ENCODE peak calls at places on chromosomes 2 and 18, in four cellular contexts. One of them, this sample, is unnamed.

GRCh38 chr18:3867768-3868445 is 417.9 kb downstream of the TGIF1 start:
- DNase-seq in fibroblast of lung: peak
- DNase-seq in HepG2: no peak
- DNase-seq in SK-N-SH: no peak
- DNase-seq in this sample: no peak

GRCh38 chr2:195658541-195658890 is 1.5 kb downstream of the SLC39A10 start:
- DNase-seq in fibroblast of lung: peak
- DNase-seq in SK-N-SH: peak
- DNase-seq in HepG2: peak
- DNase-seq in this sample: no peak

GRCh38 chr18:41096504-41096903 is 858.5 kb upstream of the PIK3C3 start:
- DNase-seq in SK-N-SH: peak
- DNase-seq in HepG2: no peak
- DNase-seq in fibroblast of lung: peak
- DNase-seq in this sample: no peak

GRCh38 chr18:32771871-32772499 is 838 bp downstream of the KLHL14 start:
- DNase-seq in SK-N-SH: peak
- DNase-seq in fibroblast of lung: no peak
- DNase-seq in HepG2: no peak
- DNase-seq in this sample: no peak

GRCh38 chr2:120516323-120517314 is 170.7 kb downstream of the INHBB start:
- DNase-seq in SK-N-SH: no peak
- DNase-seq in fibroblast of lung: no peak
- DNase-seq in HepG2: peak
- DNase-seq in this sample: no peak

GRCh38 chr2:226137201-226137811 is 662.3 kb downstream of the IRS1 start:
- DNase-seq in SK-N-SH: no peak
- DNase-seq in HepG2: peak
- DNase-seq in fibroblast of lung: peak
- DNase-seq in this sample: peak

GRCh38 chr18:49467019-49467563 is 6.6 kb upstream of the DYM start:
- DNase-seq in SK-N-SH: no peak
- DNase-seq in HepG2: no peak
- DNase-seq in fibroblast of lung: no peak
- DNase-seq in this sample: no peak

GRCh38 chr18:31931163-31931885 is 11.6 kb downstream of the TRAPPC8 start:
- DNase-seq in fibroblast of lung: no peak
- DNase-seq in HepG2: no peak
- DNase-seq in SK-N-SH: peak
- DNase-seq in this sample: no peak

GRCh38 chr2:128301501-128301966 is 17.1 kb downstream of the HS6ST1 start:
- DNase-seq in fibroblast of lung: peak
- DNase-seq in HepG2: no peak
- DNase-seq in SK-N-SH: no peak
- DNase-seq in this sample: no peak

GRCh38 chr2:102106133-102106556 is 36.4 kb upstream of the IL1R1 start:
- DNase-seq in HepG2: peak
- DNase-seq in fibroblast of lung: peak
- DNase-seq in SK-N-SH: no peak
- DNase-seq in this sample: no peak

GRCh38 chr2:84899681-84900080 is 5.8 kb upstream of the TMSB10 start:
- DNase-seq in HepG2: no peak
- DNase-seq in SK-N-SH: no peak
- DNase-seq in fibroblast of lung: no peak
- DNase-seq in this sample: no peak

GRCh38 chr2:74768401-74768914 is 65.5 kb upstream of the HK2 start:
- DNase-seq in fibroblast of lung: peak
- DNase-seq in HepG2: no peak
- DNase-seq in SK-N-SH: no peak
- DNase-seq in this sample: no peak

GRCh38 chr2:129188451-129188850 is 791.0 kb upstream of the RAB6C start:
- DNase-seq in SK-N-SH: no peak
- DNase-seq in fibroblast of lung: no peak
- DNase-seq in HepG2: no peak
- DNase-seq in this sample: no peak

GRCh38 chr2:134500211-134500935 is 218.4 kb downstream of the TMEM163 start:
- DNase-seq in SK-N-SH: no peak
- DNase-seq in HepG2: no peak
- DNase-seq in fibroblast of lung: no peak
- DNase-seq in this sample: no peak

GRCh38 chr18:55455938-55456337 is 132.1 kb downstream of the TCF4 start:
- DNase-seq in fibroblast of lung: no peak
- DNase-seq in HepG2: no peak
- DNase-seq in SK-N-SH: no peak
- DNase-seq in this sample: no peak

GRCh38 chr18:48412339-48412929 is 3.3 kb upstream of the ZBTB7C start:
- DNase-seq in SK-N-SH: peak
- DNase-seq in fibroblast of lung: peak
- DNase-seq in HepG2: peak
- DNase-seq in this sample: no peak

GRCh38 chr2:200405599-200406298 is 99.3 kb downstream of the SPATS2L start:
- DNase-seq in SK-N-SH: no peak
- DNase-seq in HepG2: peak
- DNase-seq in fibroblast of lung: peak
- DNase-seq in this sample: no peak

GRCh38 chr2:121124330-121124729 is 160.7 kb downstream of the TFCP2L1 start:
- DNase-seq in SK-N-SH: no peak
- DNase-seq in HepG2: no peak
- DNase-seq in fibroblast of lung: no peak
- DNase-seq in this sample: no peak

GRCh38 chr2:138829326-138829725 is 49.1 kb upstream of the NXPH2 start:
- DNase-seq in SK-N-SH: peak
- DNase-seq in fibroblast of lung: peak
- DNase-seq in HepG2: peak
- DNase-seq in this sample: no peak

GRCh38 chr2:15795426-15795825 is 144.9 kb upstream of the MYCN start:
- DNase-seq in fibroblast of lung: no peak
- DNase-seq in SK-N-SH: peak
- DNase-seq in HepG2: no peak
- DNase-seq in this sample: no peak

GRCh38 chr2:54724560-54725342 is 1.3 kb downstream of the EML6 start:
- DNase-seq in fibroblast of lung: no peak
- DNase-seq in HepG2: no peak
- DNase-seq in SK-N-SH: peak
- DNase-seq in this sample: no peak

GRCh38 chr2:120935339-120936313 is 200.0 kb downstream of the GLI2 start:
- DNase-seq in SK-N-SH: no peak
- DNase-seq in fibroblast of lung: no peak
- DNase-seq in HepG2: peak
- DNase-seq in this sample: no peak

GRCh38 chr2:191115801-191116200 is 35.0 kb downstream of the STAT4 start:
- DNase-seq in fibroblast of lung: no peak
- DNase-seq in SK-N-SH: no peak
- DNase-seq in HepG2: no peak
- DNase-seq in this sample: no peak

GRCh38 chr18:57437782-57438668 is 2.9 kb downstream of the ONECUT2 start:
- DNase-seq in SK-N-SH: peak
- DNase-seq in fibroblast of lung: peak
- DNase-seq in HepG2: peak
- DNase-seq in this sample: no peak

GRCh38 chr2:43082111-43082877 is 144.1 kb downstream of the ZFP36L2 start:
- DNase-seq in HepG2: no peak
- DNase-seq in SK-N-SH: peak
- DNase-seq in fibroblast of lung: peak
- DNase-seq in this sample: peak

GRCh38 chr2:283996-284794 is 3.7 kb downstream of the ALKAL2 start:
- DNase-seq in SK-N-SH: no peak
- DNase-seq in fibroblast of lung: no peak
- DNase-seq in HepG2: no peak
- DNase-seq in this sample: no peak

GRCh38 chr18:80010551-80010906 is 22.2 kb upstream of the TXNL4A start:
- DNase-seq in HepG2: no peak
- DNase-seq in SK-N-SH: no peak
- DNase-seq in fibroblast of lung: no peak
- DNase-seq in this sample: no peak

GRCh38 chr2:221397179-221397578 is 174.9 kb downstream of the EPHA4 start:
- DNase-seq in SK-N-SH: no peak
- DNase-seq in fibroblast of lung: peak
- DNase-seq in HepG2: no peak
- DNase-seq in this sample: no peak

GRCh38 chr2:99619211-99619610 is 129.4 kb upstream of the REV1 start:
- DNase-seq in SK-N-SH: no peak
- DNase-seq in fibroblast of lung: no peak
- DNase-seq in HepG2: no peak
- DNase-seq in this sample: no peak

GRCh38 chr2:187228986-187229385 is 219.1 kb downstream of the CALCRL start:
- DNase-seq in fibroblast of lung: no peak
- DNase-seq in SK-N-SH: no peak
- DNase-seq in HepG2: no peak
- DNase-seq in this sample: no peak

GRCh38 chr2:146094185-146094584 is 1574.3 kb upstream of the ZEB2 start:
- DNase-seq in fibroblast of lung: no peak
- DNase-seq in SK-N-SH: no peak
- DNase-seq in HepG2: no peak
- DNase-seq in this sample: no peak

GRCh38 chr2:167944825-167945659 is 302.4 kb downstream of the STK39 start:
- DNase-seq in fibroblast of lung: no peak
- DNase-seq in SK-N-SH: no peak
- DNase-seq in HepG2: no peak
- DNase-seq in this sample: no peak

GRCh38 chr2:68341583-68341982 is 21.8 kb upstream of the CNRIP1 start:
- DNase-seq in HepG2: no peak
- DNase-seq in SK-N-SH: no peak
- DNase-seq in fibroblast of lung: no peak
- DNase-seq in this sample: no peak

GRCh38 chr2:241857572-241858121 is 1.0 kb downstream of the PDCD1 start:
- DNase-seq in HepG2: no peak
- DNase-seq in SK-N-SH: peak
- DNase-seq in fibroblast of lung: no peak
- DNase-seq in this sample: no peak

GRCh38 chr2:241860184-241861078 is 1.7 kb upstream of the PDCD1 start:
- DNase-seq in fibroblast of lung: no peak
- DNase-seq in HepG2: no peak
- DNase-seq in SK-N-SH: peak
- DNase-seq in this sample: no peak

GRCh38 chr2:241858206-241859016 is at the start of gene PDCD1:
- DNase-seq in SK-N-SH: peak
- DNase-seq in fibroblast of lung: no peak
- DNase-seq in HepG2: peak
- DNase-seq in this sample: no peak

GRCh38 chr2:241859436-241860183 is 916 bp upstream of the PDCD1 start:
- DNase-seq in HepG2: no peak
- DNase-seq in fibroblast of lung: peak
- DNase-seq in SK-N-SH: peak
- DNase-seq in this sample: no peak

GRCh38 chr2:241859017-241859435 is 332 bp upstream of the PDCD1 start:
- DNase-seq in HepG2: no peak
- DNase-seq in fibroblast of lung: no peak
- DNase-seq in SK-N-SH: no peak
- DNase-seq in this sample: no peak
- H2AFZ ChIP-seq in HepG2: no peak
- H2AFZ ChIP-seq in fibroblast of lung: no peak
- H2AFZ ChIP-seq in SK-N-SH: no peak
- H2AFZ ChIP-seq in this sample: no peak

GRCh38 chr18:24727685-24728084 is 267.2 kb downstream of the HRH4 start:
- DNase-seq in SK-N-SH: no peak
- DNase-seq in HepG2: no peak
- DNase-seq in fibroblast of lung: no peak
- DNase-seq in this sample: no peak
- TF ChIP-seq CTCF in SK-N-SH: no peak
- TF ChIP-seq CTCF in HepG2: no peak
- TF ChIP-seq CTCF in fibroblast of lung: no peak
- TF ChIP-seq CTCF in this sample: no peak

DNA sequence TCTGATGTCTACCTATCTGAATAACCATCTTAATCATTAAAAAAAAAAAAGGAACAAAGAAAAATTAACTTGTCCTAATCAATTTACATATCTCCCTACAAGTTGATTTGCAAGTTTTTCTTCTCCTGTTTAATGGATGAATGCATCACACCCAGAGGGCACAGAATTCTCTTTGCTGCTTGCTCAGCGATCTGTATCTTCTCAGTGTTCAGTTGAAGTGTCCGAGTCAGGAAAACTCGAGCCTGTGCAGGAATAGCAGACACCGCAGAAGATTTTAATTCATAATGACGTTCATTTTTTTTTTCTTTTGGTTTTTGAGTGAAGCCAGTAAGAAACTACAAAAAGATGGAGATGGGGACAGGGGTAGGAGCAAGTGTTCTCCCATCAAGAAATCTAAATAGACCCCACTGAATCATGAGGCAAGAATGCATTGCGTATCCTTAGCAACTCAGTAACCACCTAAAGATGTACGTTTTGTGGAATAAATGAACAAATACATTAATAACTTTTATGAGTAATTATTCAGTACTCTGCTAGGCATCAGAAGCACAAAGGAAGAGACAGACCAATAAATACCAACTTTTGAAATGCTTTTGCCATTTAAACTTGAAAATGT is 675.5 kb downstream of the LRP1B start:
- DNase-seq in SK-N-SH: peak
- DNase-seq in fibroblast of lung: no peak
- DNase-seq in HepG2: no peak
- DNase-seq in this sample: no peak
- H3K27ac ChIP-seq in SK-N-SH: peak
- H3K27ac ChIP-seq in fibroblast of lung: no peak
- H3K27ac ChIP-seq in HepG2: no peak
- H3K27ac ChIP-seq in this sample: no peak

GRCh38 chr18:24063121-24063731 is 48.7 kb downstream of the TTC39C start:
- DNase-seq in HepG2: peak
- DNase-seq in fibroblast of lung: peak
- DNase-seq in SK-N-SH: no peak
- DNase-seq in this sample: no peak
- H2AFZ ChIP-seq in HepG2: no peak
- H2AFZ ChIP-seq in fibroblast of lung: no peak
- H2AFZ ChIP-seq in SK-N-SH: no peak
- H2AFZ ChIP-seq in this sample: peak